ENCODE peak calls at places on chromosome 3, in ten cellular contexts. One of them, this sample, is unnamed.

GRCh38 chr3:123859177-123859576 is 25.0 kb downstream of the MYLK start:
- DNase-seq in psoas muscle: no peak
- DNase-seq in esophagus squamous epithelium: no peak
- DNase-seq in pancreas: no peak
- DNase-seq in AG04450: no peak
- DNase-seq in fibroblast of lung: no peak
- DNase-seq in hepatocyte: no peak
- DNase-seq in BJ: no peak
- DNase-seq in upper lobe of left lung: no peak
- DNase-seq in PC-3: no peak
- DNase-seq in this sample: no peak

GRCh38 chr3:74636981-74637380 is 22.5 kb upstream of the CNTN3 start:
- DNase-seq in psoas muscle: no peak
- DNase-seq in esophagus squamous epithelium: no peak
- DNase-seq in pancreas: no peak
- DNase-seq in AG04450: no peak
- DNase-seq in fibroblast of lung: peak; percentile 56
- DNase-seq in hepatocyte: no peak
- DNase-seq in BJ: no peak
- DNase-seq in upper lobe of left lung: no peak
- DNase-seq in PC-3: no peak
- DNase-seq in this sample: no peak

GRCh38 chr3:150421799-150422548 is 13.9 kb downstream of the TSC22D2 start:
- DNase-seq in psoas muscle: no peak
- DNase-seq in esophagus squamous epithelium: no peak
- DNase-seq in pancreas: no peak
- DNase-seq in AG04450: no peak
- DNase-seq in fibroblast of lung: peak; percentile 69
- DNase-seq in hepatocyte: no peak
- DNase-seq in BJ: no peak
- DNase-seq in upper lobe of left lung: no peak
- DNase-seq in PC-3: peak; percentile 77
- DNase-seq in this sample: no peak

GRCh38 chr3:104437131-104437750 is 929.5 kb upstream of the ALCAM start:
- DNase-seq in psoas muscle: no peak
- DNase-seq in esophagus squamous epithelium: no peak
- DNase-seq in pancreas: no peak
- DNase-seq in AG04450: peak; percentile 8
- DNase-seq in fibroblast of lung: peak; percentile 89
- DNase-seq in hepatocyte: peak; percentile 45
- DNase-seq in BJ: no peak
- DNase-seq in upper lobe of left lung: no peak
- DNase-seq in PC-3: peak; percentile 72
- DNase-seq in this sample: no peak

GRCh38 chr3:59412506-59412905 is 362.7 kb upstream of the CFAP20DC start:
- DNase-seq in psoas muscle: no peak
- DNase-seq in esophagus squamous epithelium: no peak
- DNase-seq in pancreas: no peak
- DNase-seq in AG04450: no peak
- DNase-seq in fibroblast of lung: peak; percentile 34
- DNase-seq in hepatocyte: no peak
- DNase-seq in BJ: no peak
- DNase-seq in upper lobe of left lung: no peak
- DNase-seq in PC-3: no peak
- DNase-seq in this sample: no peak

GRCh38 chr3:11651900-11652299 is 8.2 kb upstream of the VGLL4 start:
- DNase-seq in psoas muscle: no peak
- DNase-seq in esophagus squamous epithelium: no peak
- DNase-seq in pancreas: no peak
- DNase-seq in AG04450: no peak
- DNase-seq in fibroblast of lung: peak; percentile 33
- DNase-seq in hepatocyte: peak; percentile 36
- DNase-seq in BJ: no peak
- DNase-seq in upper lobe of left lung: no peak
- DNase-seq in PC-3: peak; percentile 70
- DNase-seq in this sample: no peak

GRCh38 chr3:58161435-58162398 is 49.1 kb downstream of the DNASE1L3 start:
- DNase-seq in psoas muscle: peak; percentile 70
- DNase-seq in esophagus squamous epithelium: no peak
- DNase-seq in pancreas: peak; percentile 76
- DNase-seq in AG04450: peak; percentile 88
- DNase-seq in fibroblast of lung: peak; percentile 96
- DNase-seq in hepatocyte: peak; percentile 50
- DNase-seq in BJ: peak; percentile 46
- DNase-seq in upper lobe of left lung: peak; percentile 64
- DNase-seq in PC-3: peak; percentile 99
- DNase-seq in this sample: no peak

GRCh38 chr3:22934973-22935372 is 268.2 kb upstream of the UBE2E2 start:
- DNase-seq in psoas muscle: no peak
- DNase-seq in esophagus squamous epithelium: no peak
- DNase-seq in pancreas: no peak
- DNase-seq in AG04450: no peak
- DNase-seq in fibroblast of lung: no peak
- DNase-seq in hepatocyte: no peak
- DNase-seq in BJ: no peak
- DNase-seq in upper lobe of left lung: no peak
- DNase-seq in PC-3: no peak
- DNase-seq in this sample: no peak

GRCh38 chr3:11641316-11641682 is 2.4 kb downstream of the VGLL4 start:
- DNase-seq in psoas muscle: no peak
- DNase-seq in esophagus squamous epithelium: no peak
- DNase-seq in pancreas: no peak
- DNase-seq in AG04450: peak; percentile 48
- DNase-seq in fibroblast of lung: no peak
- DNase-seq in hepatocyte: no peak
- DNase-seq in BJ: no peak
- DNase-seq in upper lobe of left lung: no peak
- DNase-seq in PC-3: no peak
- DNase-seq in this sample: no peak

GRCh38 chr3:54127499-54128056 is 5.2 kb downstream of the CACNA2D3 start:
- DNase-seq in psoas muscle: no peak
- DNase-seq in esophagus squamous epithelium: no peak
- DNase-seq in pancreas: no peak
- DNase-seq in AG04450: no peak
- DNase-seq in fibroblast of lung: no peak
- DNase-seq in hepatocyte: no peak
- DNase-seq in BJ: no peak
- DNase-seq in upper lobe of left lung: no peak
- DNase-seq in PC-3: no peak
- DNase-seq in this sample: no peak

GRCh38 chr3:126895178-126896066 is 87.5 kb upstream of the PLXNA1 start:
- DNase-seq in psoas muscle: no peak
- DNase-seq in esophagus squamous epithelium: no peak
- DNase-seq in pancreas: no peak
- DNase-seq in AG04450: no peak
- DNase-seq in fibroblast of lung: no peak
- DNase-seq in hepatocyte: no peak
- DNase-seq in BJ: no peak
- DNase-seq in upper lobe of left lung: no peak
- DNase-seq in PC-3: peak; percentile 61
- DNase-seq in this sample: no peak

GRCh38 chr3:134709563-134710312 is 58.9 kb upstream of the KY start:
- DNase-seq in psoas muscle: no peak
- DNase-seq in esophagus squamous epithelium: no peak
- DNase-seq in pancreas: no peak
- DNase-seq in AG04450: no peak
- DNase-seq in fibroblast of lung: peak; percentile 57
- DNase-seq in hepatocyte: no peak
- DNase-seq in BJ: no peak
- DNase-seq in upper lobe of left lung: no peak
- DNase-seq in PC-3: no peak
- DNase-seq in this sample: no peak

GRCh38 chr3:71254658-71255057 is 328.9 kb downstream of the FOXP1 start:
- DNase-seq in psoas muscle: no peak
- DNase-seq in esophagus squamous epithelium: no peak
- DNase-seq in pancreas: no peak
- DNase-seq in AG04450: no peak
- DNase-seq in fibroblast of lung: peak; percentile 60
- DNase-seq in hepatocyte: peak; percentile 39
- DNase-seq in BJ: no peak
- DNase-seq in upper lobe of left lung: peak; percentile 56
- DNase-seq in PC-3: no peak
- DNase-seq in this sample: no peak

GRCh38 chr3:10382892-10383849 is 62.3 kb upstream of the SEC13 start:
- DNase-seq in psoas muscle: no peak
- DNase-seq in esophagus squamous epithelium: no peak
- DNase-seq in pancreas: no peak
- DNase-seq in AG04450: no peak
- DNase-seq in fibroblast of lung: no peak
- DNase-seq in hepatocyte: no peak
- DNase-seq in BJ: no peak
- DNase-seq in upper lobe of left lung: no peak
- DNase-seq in PC-3: no peak
- DNase-seq in this sample: no peak

GRCh38 chr3:161821591-161821990 is 325.0 kb downstream of the OTOL1 start:
- DNase-seq in psoas muscle: no peak
- DNase-seq in esophagus squamous epithelium: no peak
- DNase-seq in pancreas: no peak
- DNase-seq in AG04450: no peak
- DNase-seq in fibroblast of lung: no peak
- DNase-seq in hepatocyte: no peak
- DNase-seq in BJ: no peak
- DNase-seq in upper lobe of left lung: no peak
- DNase-seq in PC-3: peak; percentile 37
- DNase-seq in this sample: no peak

GRCh38 chr3:116059421-116060096 is 385.7 kb downstream of the LSAMP start:
- DNase-seq in psoas muscle: no peak
- DNase-seq in esophagus squamous epithelium: no peak
- DNase-seq in pancreas: no peak
- DNase-seq in AG04450: peak; percentile 49
- DNase-seq in fibroblast of lung: peak; percentile 97
- DNase-seq in hepatocyte: peak; percentile 78
- DNase-seq in BJ: peak; percentile 53
- DNase-seq in upper lobe of left lung: no peak
- DNase-seq in PC-3: peak; percentile 88
- DNase-seq in this sample: no peak

GRCh38 chr3:65732060-65732933 is 306.4 kb downstream of the MAGI1 start:
- DNase-seq in psoas muscle: no peak
- DNase-seq in esophagus squamous epithelium: no peak
- DNase-seq in pancreas: no peak
- DNase-seq in AG04450: peak; percentile 41
- DNase-seq in fibroblast of lung: peak; percentile 60
- DNase-seq in hepatocyte: peak; percentile 79
- DNase-seq in BJ: peak; percentile 22
- DNase-seq in upper lobe of left lung: no peak
- DNase-seq in PC-3: peak; percentile 64
- DNase-seq in this sample: no peak

DNA sequence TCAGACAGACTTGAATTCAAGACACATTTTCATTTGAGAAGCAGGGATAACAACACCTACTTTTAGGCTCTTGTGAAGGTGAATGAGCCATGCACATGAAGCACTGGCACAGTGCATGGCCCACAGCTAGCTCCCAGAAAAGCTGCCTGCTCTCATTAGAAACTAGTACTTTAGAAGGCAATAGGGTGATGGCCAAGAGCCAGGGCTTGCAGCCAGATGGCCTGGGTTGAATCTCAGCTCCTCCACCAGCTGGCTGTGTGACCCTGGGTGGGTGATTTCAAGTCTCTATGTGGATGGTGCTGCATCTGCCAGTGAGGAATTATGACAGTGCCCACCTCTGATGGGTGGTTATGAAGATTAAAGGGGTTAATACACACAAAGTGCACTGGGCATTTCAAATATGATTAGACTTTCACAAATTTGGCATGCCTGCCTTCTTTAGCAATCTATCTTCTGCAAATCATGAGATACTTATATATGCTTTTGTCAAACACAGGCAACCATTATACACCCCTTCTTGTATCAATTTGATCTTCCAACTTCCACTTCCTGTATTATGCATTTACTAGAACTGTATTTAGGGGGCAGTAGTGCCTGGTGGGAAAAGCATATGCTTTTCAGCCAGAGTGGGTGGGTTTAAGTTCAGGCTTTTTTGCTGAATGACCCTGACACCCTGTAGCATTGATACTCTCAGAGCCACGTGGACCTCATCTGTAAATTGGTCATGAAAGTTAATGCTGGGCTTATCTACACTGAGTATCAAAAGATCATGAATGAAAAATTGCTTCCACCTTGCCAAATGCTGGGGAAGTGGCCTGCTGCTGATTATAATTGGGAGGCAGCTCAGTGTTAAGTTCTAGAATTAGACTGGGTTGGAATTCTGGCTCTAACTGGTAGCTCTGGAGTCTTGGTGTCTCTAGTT is 34.7 kb upstream of the RBP1 start:
- DNase-seq in psoas muscle: peak; percentile 47
- DNase-seq in esophagus squamous epithelium: no peak
- DNase-seq in pancreas: peak; percentile 48
- DNase-seq in AG04450: no peak
- DNase-seq in fibroblast of lung: no peak
- DNase-seq in hepatocyte: no peak
- DNase-seq in BJ: no peak
- DNase-seq in upper lobe of left lung: no peak
- DNase-seq in PC-3: no peak
- DNase-seq in this sample: no peak
- TF ChIP-seq CTCF in psoas muscle: no peak
- TF ChIP-seq CTCF in esophagus squamous epithelium: no peak
- TF ChIP-seq CTCF in pancreas: no peak
- TF ChIP-seq CTCF in AG04450: no peak
- TF ChIP-seq CTCF in fibroblast of lung: peak; percentile 4
- TF ChIP-seq CTCF in hepatocyte: no peak
- TF ChIP-seq CTCF in BJ: no peak
- TF ChIP-seq CTCF in upper lobe of left lung: no peak
- TF ChIP-seq CTCF in PC-3: no peak
- TF ChIP-seq CTCF in this sample: no peak

GRCh38 chr3:101556064-101556463 is 5.6 kb upstream of the TRMT10C start:
- DNase-seq in psoas muscle: no peak
- DNase-seq in esophagus squamous epithelium: no peak
- DNase-seq in pancreas: no peak
- DNase-seq in AG04450: no peak
- DNase-seq in fibroblast of lung: no peak
- DNase-seq in hepatocyte: no peak
- DNase-seq in BJ: no peak
- DNase-seq in upper lobe of left lung: no peak
- DNase-seq in PC-3: no peak
- DNase-seq in this sample: no peak
- H3K4me3 ChIP-seq in psoas muscle: no peak overlapping the region
- H3K4me3 ChIP-seq in esophagus squamous epithelium: no peak overlapping the region
- H3K4me3 ChIP-seq in pancreas: no peak overlapping the region
- H3K4me3 ChIP-seq in AG04450: no peak overlapping the region
- H3K4me3 ChIP-seq in fibroblast of lung: no peak overlapping the region
- H3K4me3 ChIP-seq in hepatocyte: no peak overlapping the region
- H3K4me3 ChIP-seq in BJ: no peak overlapping the region
- H3K4me3 ChIP-seq in upper lobe of left lung: no peak overlapping the region
- H3K4me3 ChIP-seq in PC-3: no peak overlapping the region
- H3K4me3 ChIP-seq in this sample: no peak overlapping the region

GRCh38 chr3:137409584-137409983 is 354.5 kb upstream of the SOX14 start:
- DNase-seq in psoas muscle: no peak
- DNase-seq in esophagus squamous epithelium: no peak
- DNase-seq in pancreas: no peak
- DNase-seq in AG04450: no peak
- DNase-seq in fibroblast of lung: no peak
- DNase-seq in hepatocyte: no peak
- DNase-seq in BJ: no peak
- DNase-seq in upper lobe of left lung: no peak
- DNase-seq in PC-3: no peak
- DNase-seq in this sample: no peak
- TF ChIP-seq CTCF in psoas muscle: no peak
- TF ChIP-seq CTCF in esophagus squamous epithelium: no peak
- TF ChIP-seq CTCF in pancreas: no peak
- TF ChIP-seq CTCF in AG04450: no peak
- TF ChIP-seq CTCF in fibroblast of lung: no peak
- TF ChIP-seq CTCF in hepatocyte: peak; percentile 22
- TF ChIP-seq CTCF in BJ: no peak
- TF ChIP-seq CTCF in upper lobe of left lung: no peak
- TF ChIP-seq CTCF in PC-3: peak; percentile 34
- TF ChIP-seq CTCF in this sample: no peak

GRCh38 chr3:141384575-141384974 is 16.3 kb downstream of the ZBTB38 start:
- DNase-seq in psoas muscle: no peak
- DNase-seq in esophagus squamous epithelium: no peak
- DNase-seq in pancreas: no peak
- DNase-seq in AG04450: no peak
- DNase-seq in fibroblast of lung: no peak
- DNase-seq in hepatocyte: no peak
- DNase-seq in BJ: no peak
- DNase-seq in upper lobe of left lung: no peak
- DNase-seq in PC-3: no peak
- DNase-seq in this sample: no peak
- H3K4me3 ChIP-seq in psoas muscle: no peak overlapping the region
- H3K4me3 ChIP-seq in esophagus squamous epithelium: no peak overlapping the region
- H3K4me3 ChIP-seq in pancreas: no peak overlapping the region
- H3K4me3 ChIP-seq in AG04450: peak overlapping the region; percentile 68
- H3K4me3 ChIP-seq in fibroblast of lung: no peak overlapping the region
- H3K4me3 ChIP-seq in hepatocyte: no peak overlapping the region
- H3K4me3 ChIP-seq in BJ: no peak overlapping the region
- H3K4me3 ChIP-seq in upper lobe of left lung: no peak overlapping the region
- H3K4me3 ChIP-seq in PC-3: no peak overlapping the region
- H3K4me3 ChIP-seq in this sample: peak overlapping the region; percentile 39

This sample was measured in breast epithelium.